ENCODE peak calls at places on chromosomes 5 and 9, in four cellular contexts. One of them, this sample, is unnamed. For H3K9me3, the result is how much of the 10 kb centered on the place peaks cover.

GRCh38 chr5:134873494-134873893 is 677 bp upstream of the TXNDC15 start:
- DNase-seq in CD8-positive, alpha-beta T cell: no peak
- DNase-seq in fibroblast of lung: no peak
- DNase-seq in psoas muscle: no peak
- DNase-seq in this sample: no peak

GRCh38 chr5:151022511-151023018 is 2.2 kb downstream of the GPX3 start:
- DNase-seq in CD8-positive, alpha-beta T cell: no peak
- DNase-seq in fibroblast of lung: peak
- DNase-seq in psoas muscle: no peak
- DNase-seq in this sample: no peak

GRCh38 chr5:4372481-4372880 is 767.6 kb upstream of the ADAMTS16 start:
- DNase-seq in fibroblast of lung: no peak
- DNase-seq in CD8-positive, alpha-beta T cell: no peak
- DNase-seq in psoas muscle: no peak
- DNase-seq in this sample: no peak

GRCh38 chr5:149114403-149115312 is 26.6 kb upstream of the ABLIM3 start:
- DNase-seq in psoas muscle: peak
- DNase-seq in fibroblast of lung: peak
- DNase-seq in CD8-positive, alpha-beta T cell: peak
- DNase-seq in this sample: peak

GRCh38 chr5:75510836-75511434 is 494 bp downstream of the CERT1 start:
- DNase-seq in fibroblast of lung: no peak
- DNase-seq in psoas muscle: peak
- DNase-seq in CD8-positive, alpha-beta T cell: peak
- DNase-seq in this sample: peak

GRCh38 chr5:150836064-150836463 is 10.3 kb upstream of the IRGM start:
- DNase-seq in psoas muscle: no peak
- DNase-seq in CD8-positive, alpha-beta T cell: no peak
- DNase-seq in fibroblast of lung: no peak
- DNase-seq in this sample: no peak

GRCh38 chr5:148957591-148958202 is 105.2 kb downstream of the SH3TC2 start:
- DNase-seq in CD8-positive, alpha-beta T cell: peak
- DNase-seq in fibroblast of lung: no peak
- DNase-seq in psoas muscle: no peak
- DNase-seq in this sample: peak

GRCh38 chr9:124465736-124466135 is 15.5 kb downstream of the ADGRD2 start:
- DNase-seq in CD8-positive, alpha-beta T cell: no peak
- DNase-seq in psoas muscle: no peak
- DNase-seq in fibroblast of lung: no peak
- DNase-seq in this sample: no peak

GRCh38 chr5:96868603-96869371 is 7.5 kb upstream of the ERAP2 start:
- DNase-seq in CD8-positive, alpha-beta T cell: no peak
- DNase-seq in psoas muscle: no peak
- DNase-seq in fibroblast of lung: peak
- DNase-seq in this sample: no peak

GRCh38 chr5:137923856-137924255 is 34.6 kb downstream of the PKD2L2 start:
- DNase-seq in CD8-positive, alpha-beta T cell: no peak
- DNase-seq in fibroblast of lung: peak
- DNase-seq in psoas muscle: no peak
- DNase-seq in this sample: no peak

GRCh38 chr9:126696091-126696763 is 82.5 kb downstream of the LMX1B start:
- DNase-seq in CD8-positive, alpha-beta T cell: no peak
- DNase-seq in psoas muscle: no peak
- DNase-seq in fibroblast of lung: no peak
- DNase-seq in this sample: no peak

GRCh38 chr9:91212592-91213243 is 149.0 kb downstream of the AUH start:
- DNase-seq in fibroblast of lung: no peak
- DNase-seq in CD8-positive, alpha-beta T cell: no peak
- DNase-seq in psoas muscle: no peak
- DNase-seq in this sample: no peak

GRCh38 chr5:115033861-115034260 is 135.8 kb downstream of the TRIM36 start:
- DNase-seq in psoas muscle: no peak
- DNase-seq in CD8-positive, alpha-beta T cell: no peak
- DNase-seq in fibroblast of lung: no peak
- DNase-seq in this sample: no peak

GRCh38 chr5:14109771-14110170 is 33.4 kb upstream of the TRIO start:
- DNase-seq in CD8-positive, alpha-beta T cell: no peak
- DNase-seq in psoas muscle: no peak
- DNase-seq in fibroblast of lung: no peak
- DNase-seq in this sample: no peak

GRCh38 chr9:111597852-111598729 is 1.4 kb downstream of the PTGR1 start:
- DNase-seq in fibroblast of lung: peak
- DNase-seq in CD8-positive, alpha-beta T cell: peak
- DNase-seq in psoas muscle: peak
- DNase-seq in this sample: peak

GRCh38 chr5:174410716-174411512 is 313.5 kb upstream of the MSX2 start:
- DNase-seq in psoas muscle: no peak
- DNase-seq in fibroblast of lung: peak
- DNase-seq in CD8-positive, alpha-beta T cell: no peak
- DNase-seq in this sample: no peak

GRCh38 chr5:139671096-139671841 is 23.1 kb downstream of the CXXC5 start:
- DNase-seq in psoas muscle: no peak
- DNase-seq in fibroblast of lung: peak
- DNase-seq in CD8-positive, alpha-beta T cell: no peak
- DNase-seq in this sample: no peak

GRCh38 chr9:74172874-74173273 is 324.3 kb upstream of the RORB start:
- DNase-seq in psoas muscle: no peak
- DNase-seq in CD8-positive, alpha-beta T cell: no peak
- DNase-seq in fibroblast of lung: no peak
- DNase-seq in this sample: no peak

GRCh38 chr5:180602481-180603075 is 11.3 kb upstream of the SCGB3A1 start:
- DNase-seq in fibroblast of lung: no peak
- DNase-seq in CD8-positive, alpha-beta T cell: no peak
- DNase-seq in psoas muscle: peak
- DNase-seq in this sample: no peak

GRCh38 chr5:71882826-71883744 is 164.0 kb downstream of the CARTPT start:
- DNase-seq in CD8-positive, alpha-beta T cell: no peak
- DNase-seq in psoas muscle: no peak
- DNase-seq in fibroblast of lung: peak
- DNase-seq in this sample: no peak

GRCh38 chr9:21709464-21710058 is 92.9 kb upstream of the MTAP start:
- DNase-seq in CD8-positive, alpha-beta T cell: peak
- DNase-seq in fibroblast of lung: peak
- DNase-seq in psoas muscle: no peak
- DNase-seq in this sample: no peak

GRCh38 chr9:94656190-94656589 is 16.9 kb upstream of the FBP1 start:
- DNase-seq in CD8-positive, alpha-beta T cell: no peak
- DNase-seq in fibroblast of lung: peak
- DNase-seq in psoas muscle: no peak
- DNase-seq in this sample: no peak

GRCh38 chr5:113140837-113141661 is 164.5 kb downstream of the DCP2 start:
- DNase-seq in fibroblast of lung: peak
- DNase-seq in psoas muscle: peak
- DNase-seq in CD8-positive, alpha-beta T cell: no peak
- DNase-seq in this sample: no peak

GRCh38 chr9:14423816-14424261 is 109.9 kb upstream of the NFIB start:
- DNase-seq in CD8-positive, alpha-beta T cell: no peak
- DNase-seq in psoas muscle: no peak
- DNase-seq in fibroblast of lung: peak
- DNase-seq in this sample: no peak

GRCh38 chr5:168047043-168047668 is 244.3 kb upstream of the WWC1 start:
- DNase-seq in psoas muscle: no peak
- DNase-seq in fibroblast of lung: peak
- DNase-seq in CD8-positive, alpha-beta T cell: no peak
- DNase-seq in this sample: no peak

GRCh38 chr9:127867356-127868277 is 9.9 kb downstream of the AK1 start:
- DNase-seq in psoas muscle: no peak
- DNase-seq in CD8-positive, alpha-beta T cell: no peak
- DNase-seq in fibroblast of lung: no peak
- DNase-seq in this sample: no peak

GRCh38 chr5:89878140-89878570 is 531.4 kb downstream of the CETN3 start:
- DNase-seq in fibroblast of lung: peak
- DNase-seq in CD8-positive, alpha-beta T cell: no peak
- DNase-seq in psoas muscle: no peak
- DNase-seq in this sample: no peak

GRCh38 chr5:135107986-135108385 is 74.0 kb upstream of the PITX1 start:
- DNase-seq in CD8-positive, alpha-beta T cell: no peak
- DNase-seq in psoas muscle: peak
- DNase-seq in fibroblast of lung: no peak
- DNase-seq in this sample: no peak

DNA sequence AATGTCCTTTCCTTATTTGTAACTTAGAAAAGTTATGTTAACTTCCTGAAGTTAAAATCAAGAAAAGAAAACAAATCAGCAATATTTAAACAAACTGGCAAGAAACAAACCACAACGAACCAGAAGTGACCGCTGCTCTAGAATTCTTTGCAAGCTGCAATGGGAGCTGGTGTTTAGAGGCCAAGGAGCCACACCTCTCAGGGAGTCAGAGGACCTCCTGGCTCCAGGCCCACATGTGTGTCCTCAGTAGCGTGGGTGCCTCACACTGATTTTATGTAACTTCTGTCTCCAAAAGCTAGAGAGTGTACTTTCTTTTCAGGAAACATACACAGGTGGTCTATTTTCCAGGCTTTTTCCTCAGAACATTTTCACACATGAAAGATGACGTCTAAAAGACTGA is 100.4 kb downstream of the IRX2 start:
- DNase-seq in psoas muscle: no peak
- DNase-seq in CD8-positive, alpha-beta T cell: no peak
- DNase-seq in fibroblast of lung: no peak
- DNase-seq in this sample: no peak
- H3K9me3 ChIP-seq in psoas muscle: under half
- H3K9me3 ChIP-seq in CD8-positive, alpha-beta T cell: under half
- H3K9me3 ChIP-seq in fibroblast of lung: under half
- H3K9me3 ChIP-seq in this sample: under half

GRCh38 chr5:153233933-153234332 is 256.5 kb upstream of the GRIA1 start:
- DNase-seq in psoas muscle: no peak
- DNase-seq in fibroblast of lung: no peak
- DNase-seq in CD8-positive, alpha-beta T cell: no peak
- DNase-seq in this sample: no peak

DNA sequence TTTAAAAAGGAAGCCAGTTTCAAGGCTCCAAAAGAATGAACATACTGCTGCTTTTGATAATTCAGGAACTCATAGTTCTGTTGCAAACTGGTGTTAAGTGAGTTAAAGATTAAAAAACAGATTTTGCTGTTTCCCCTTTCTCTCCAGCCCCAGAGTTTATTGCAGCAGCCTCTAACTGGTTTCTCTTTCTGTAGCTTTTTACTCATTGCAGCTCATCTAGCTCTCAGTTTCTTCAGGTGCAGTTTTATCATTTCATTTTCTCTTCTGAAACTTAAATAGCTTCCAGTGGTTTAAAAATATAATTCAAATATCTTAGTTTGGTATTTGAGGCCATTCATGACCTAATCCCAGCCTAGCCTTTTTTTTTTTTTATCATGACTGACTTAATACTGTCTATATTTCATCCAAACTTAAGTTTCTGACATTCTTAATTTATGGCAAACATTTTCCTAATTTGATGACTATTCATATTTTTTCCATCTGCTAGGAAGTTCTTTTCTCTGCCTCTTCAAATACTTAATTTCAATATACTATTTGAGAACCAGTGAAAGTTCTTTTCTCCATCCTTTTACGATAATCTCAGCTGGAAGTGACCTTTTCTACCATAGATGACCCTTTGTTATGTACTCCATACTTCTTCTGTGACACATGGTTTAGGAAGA is 252.7 kb upstream of the GRIA1 start:
- DNase-seq in CD8-positive, alpha-beta T cell: no peak
- DNase-seq in fibroblast of lung: no peak
- DNase-seq in psoas muscle: no peak
- DNase-seq in this sample: no peak
- H3K9me3 ChIP-seq in CD8-positive, alpha-beta T cell: under half
- H3K9me3 ChIP-seq in fibroblast of lung: under half
- H3K9me3 ChIP-seq in psoas muscle: under half
- H3K9me3 ChIP-seq in this sample: under half

GRCh38 chr9:36781532-36781931 is 208.8 kb downstream of the MELK start:
- DNase-seq in fibroblast of lung: peak
- DNase-seq in psoas muscle: no peak
- DNase-seq in CD8-positive, alpha-beta T cell: no peak
- DNase-seq in this sample: no peak
- H3K9me3 ChIP-seq in fibroblast of lung: under half
- H3K9me3 ChIP-seq in psoas muscle: under half
- H3K9me3 ChIP-seq in CD8-positive, alpha-beta T cell: under half
- H3K9me3 ChIP-seq in this sample: under half

GRCh38 chr5:143068712-143069111 is 298.5 kb downstream of the ARHGAP26 start:
- DNase-seq in CD8-positive, alpha-beta T cell: no peak
- DNase-seq in fibroblast of lung: no peak
- DNase-seq in psoas muscle: no peak
- DNase-seq in this sample: no peak
- H3K9me3 ChIP-seq in CD8-positive, alpha-beta T cell: under half
- H3K9me3 ChIP-seq in fibroblast of lung: under half
- H3K9me3 ChIP-seq in psoas muscle: under half
- H3K9me3 ChIP-seq in this sample: under half

GRCh38 chr5:55432549-55432948 is 102.2 kb downstream of the PLPP1 start:
- DNase-seq in fibroblast of lung: no peak
- DNase-seq in psoas muscle: no peak
- DNase-seq in CD8-positive, alpha-beta T cell: no peak
- DNase-seq in this sample: no peak
- H3K9me3 ChIP-seq in fibroblast of lung: under half
- H3K9me3 ChIP-seq in psoas muscle: under half
- H3K9me3 ChIP-seq in CD8-positive, alpha-beta T cell: under half
- H3K9me3 ChIP-seq in this sample: under half

GRCh38 chr5:81703840-81704239 is 47.1 kb downstream of the SSBP2 start:
- DNase-seq in fibroblast of lung: no peak
- DNase-seq in CD8-positive, alpha-beta T cell: no peak
- DNase-seq in psoas muscle: no peak
- DNase-seq in this sample: no peak
- H3K9me3 ChIP-seq in fibroblast of lung: under half
- H3K9me3 ChIP-seq in CD8-positive, alpha-beta T cell: under half
- H3K9me3 ChIP-seq in psoas muscle: under half
- H3K9me3 ChIP-seq in this sample: under half

DNA sequence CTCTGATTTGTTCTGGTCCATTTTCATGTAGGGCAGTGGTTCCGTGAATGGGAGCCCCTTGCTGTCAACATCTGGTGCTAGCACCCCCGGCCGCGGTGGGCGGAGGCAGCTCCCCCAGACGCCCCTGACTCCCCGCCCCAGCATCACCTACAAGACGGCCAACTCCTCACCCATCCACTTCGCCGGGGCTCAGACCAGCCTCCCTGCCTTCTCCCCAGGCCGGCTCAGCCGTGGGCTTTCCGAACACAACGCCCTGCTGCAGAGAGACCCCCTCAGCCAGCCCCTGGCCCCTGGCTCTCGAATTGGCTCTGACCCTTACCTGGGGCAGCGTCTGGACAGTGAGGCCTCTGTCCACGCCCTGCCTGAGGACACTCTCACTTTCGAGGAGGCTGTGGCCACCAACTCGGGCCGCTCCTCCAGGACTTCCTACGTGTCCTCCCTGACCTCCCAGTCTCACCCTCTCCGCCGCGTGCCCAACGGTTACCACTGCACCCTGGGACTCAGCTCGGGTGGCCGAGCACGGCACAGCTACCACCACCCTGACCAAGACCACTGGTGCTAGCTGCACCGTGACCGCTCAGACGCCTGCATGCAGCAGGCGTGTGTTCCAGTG is 244.0 kb downstream of the CACNA1B start:
- DNase-seq in CD8-positive, alpha-beta T cell: no peak
- DNase-seq in fibroblast of lung: no peak
- DNase-seq in psoas muscle: peak
- DNase-seq in this sample: no peak
- H3K9me3 ChIP-seq in CD8-positive, alpha-beta T cell: under half
- H3K9me3 ChIP-seq in fibroblast of lung: under half
- H3K9me3 ChIP-seq in psoas muscle: under half
- H3K9me3 ChIP-seq in this sample: under half

DNA sequence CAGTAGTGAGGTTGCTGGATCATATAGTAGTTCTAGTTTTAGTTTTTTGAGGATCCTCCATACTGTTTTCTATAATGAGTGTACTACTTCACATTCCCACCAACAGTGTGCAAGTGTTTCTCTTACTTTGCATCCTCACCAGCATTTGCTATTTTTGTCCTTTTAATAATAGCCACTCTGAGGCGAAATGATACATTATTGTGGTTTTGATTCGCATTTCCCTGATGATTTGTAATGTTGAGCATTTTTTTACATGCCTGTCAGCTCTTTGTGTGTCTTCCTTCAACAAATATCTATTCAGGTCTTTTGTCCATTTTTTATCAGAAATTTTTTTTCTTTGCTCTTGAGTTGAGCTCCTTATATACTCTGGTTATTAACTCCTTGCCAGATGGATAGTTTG is 114.0 kb downstream of the ADAMTSL1 start:
- DNase-seq in fibroblast of lung: peak
- DNase-seq in CD8-positive, alpha-beta T cell: no peak
- DNase-seq in psoas muscle: no peak
- DNase-seq in this sample: no peak
- H3K9me3 ChIP-seq in fibroblast of lung: under half
- H3K9me3 ChIP-seq in CD8-positive, alpha-beta T cell: under half
- H3K9me3 ChIP-seq in psoas muscle: under half
- H3K9me3 ChIP-seq in this sample: under half